ENCODE peak calls at places on chromosomes 1 and 21, in five cellular contexts. C, Q, D, P and W are unnamed samples.

GRCh38 chr1:40810915-40811314 is 27.3 kb downstream of the KCNQ4 start:
- DNase-seq in Q (no peak), C (no peak), D (no peak), P (no peak), W (no peak)

GRCh38 chr1:24425446-24425845 is 9.8 kb downstream of the NIPAL3 start:
- DNase-seq in C (no peak), P (no peak), Q (no peak), D (no peak), W (no peak)

GRCh38 chr1:38817958-38818705 is 41.4 kb downstream of the RRAGC start:
- DNase-seq in P (no peak), C (peak; percentile 58), Q (peak; percentile 97), D (peak; percentile 31), W (peak; percentile 30)

GRCh38 chr1:207032528-207033017 is at the start of gene C1orf116:
- DNase-seq in Q (peak; percentile 65), D (no peak), C (peak; percentile 96), P (no peak), W (peak; percentile 47)

GRCh38 chr1:191145834-191146233 is 668.2 kb upstream of the BRINP3 start:
- DNase-seq in C (no peak), P (no peak), D (no peak), Q (no peak), W (no peak)

GRCh38 chr1:93749894-93750301 is 68.3 kb upstream of the BCAR3 start:
- DNase-seq in P (no peak), D (no peak), C (peak; percentile 68), Q (no peak), W (peak; percentile 49)

GRCh38 chr1:29639741-29640427 is 403.6 kb downstream of the PTPRU start:
- DNase-seq in Q (peak; percentile 38), P (peak; percentile 67), D (peak; percentile 2), C (peak; percentile 10), W (no peak)

GRCh38 chr1:223513309-223513708 is 120.1 kb downstream of the CCDC185 start:
- DNase-seq in C (no peak), Q (no peak), P (no peak), D (no peak), W (no peak)

GRCh38 chr1:205410581-205411298 is 11.1 kb downstream of the LEMD1 start:
- DNase-seq in D (no peak), C (no peak), Q (no peak), P (no peak), W (no peak)

GRCh38 chr1:29417558-29417858 is 181.2 kb downstream of the PTPRU start:
- DNase-seq in D (no peak), C (no peak), Q (peak; percentile 29), P (no peak), W (no peak)

GRCh38 chr1:165073402-165074007 is 283.0 kb downstream of the LMX1A start:
- DNase-seq in C (peak; percentile 72), P (peak; percentile 56), Q (no peak), D (peak; percentile 60), W (peak; percentile 14)

GRCh38 chr1:79657916-79658662 is 651.6 kb upstream of the ADGRL4 start:
- DNase-seq in C (peak; percentile 22), P (peak; percentile 5), D (no peak), Q (no peak), W (no peak)

GRCh38 chr1:17059391-17060128 is 5.7 kb upstream of the SDHB start:
- DNase-seq in P (peak; percentile 71), Q (peak; percentile 79), D (peak; percentile 74), C (peak; percentile 88), W (peak; percentile 80)

GRCh38 chr21:46157987-46158451 is 2.6 kb upstream of the FTCD start:
- DNase-seq in C (no peak), P (no peak), D (no peak), Q (no peak), W (no peak)

GRCh38 chr1:3940081-3940755 is 40.1 kb upstream of the C1orf174 start:
- DNase-seq in C (no peak), Q (no peak), P (no peak), D (no peak), W (no peak)

GRCh38 chr1:150550222-150551048 is 1.2 kb downstream of the ADAMTSL4 start:
- DNase-seq in C (peak; percentile 68), P (no peak), D (peak; percentile 39), Q (no peak), W (peak; percentile 77)

GRCh38 chr1:182279302-182279701 is 112.3 kb downstream of the GLUL start:
- DNase-seq in P (no peak), Q (no peak), C (no peak), D (no peak), W (no peak)

GRCh38 chr1:22569269-22569668 is 6.0 kb downstream of the EPHA8 start:
- DNase-seq in D (no peak), P (no peak), C (no peak), Q (no peak), W (no peak)

GRCh38 chr1:213603087-213603486 is 384.7 kb upstream of the PROX1 start:
- DNase-seq in D (no peak), P (no peak), Q (no peak), C (no peak), W (no peak)

GRCh38 chr1:29974345-29974744 is 738.0 kb downstream of the PTPRU start:
- DNase-seq in C (peak; percentile 99), D (no peak), P (peak; percentile 88), Q (peak; percentile 44), W (peak; percentile 83)

GRCh38 chr1:89358287-89358893 is 5.5 kb upstream of the GBP6 start:
- DNase-seq in D (peak; percentile 72), P (peak; percentile 65), Q (peak; percentile 86), C (peak; percentile 88), W (peak; percentile 74)

GRCh38 chr1:174788981-174789380 is 210.8 kb upstream of the CACYBP start:
- DNase-seq in C (no peak), P (peak; percentile 87), Q (no peak), D (peak; percentile 63), W (no peak)

GRCh38 chr1:43446388-43446740 is 7.4 kb downstream of the HYI start:
- DNase-seq in D (no peak), C (no peak), P (no peak), Q (no peak), W (peak; percentile 52)

GRCh38 chr1:43448955-43449707 is 4.6 kb downstream of the HYI start:
- DNase-seq in P (no peak), Q (no peak), C (no peak), D (no peak), W (no peak)

GRCh38 chr1:43445618-43446387 is 7.9 kb downstream of the HYI start:
- DNase-seq in P (peak; percentile 24), Q (no peak), D (no peak), C (peak; percentile 14), W (no peak)

GRCh38 chr1:43447891-43448708 is 5.6 kb downstream of the HYI start:
- DNase-seq in D (no peak), P (no peak), Q (no peak), C (no peak), W (no peak)

DNA sequence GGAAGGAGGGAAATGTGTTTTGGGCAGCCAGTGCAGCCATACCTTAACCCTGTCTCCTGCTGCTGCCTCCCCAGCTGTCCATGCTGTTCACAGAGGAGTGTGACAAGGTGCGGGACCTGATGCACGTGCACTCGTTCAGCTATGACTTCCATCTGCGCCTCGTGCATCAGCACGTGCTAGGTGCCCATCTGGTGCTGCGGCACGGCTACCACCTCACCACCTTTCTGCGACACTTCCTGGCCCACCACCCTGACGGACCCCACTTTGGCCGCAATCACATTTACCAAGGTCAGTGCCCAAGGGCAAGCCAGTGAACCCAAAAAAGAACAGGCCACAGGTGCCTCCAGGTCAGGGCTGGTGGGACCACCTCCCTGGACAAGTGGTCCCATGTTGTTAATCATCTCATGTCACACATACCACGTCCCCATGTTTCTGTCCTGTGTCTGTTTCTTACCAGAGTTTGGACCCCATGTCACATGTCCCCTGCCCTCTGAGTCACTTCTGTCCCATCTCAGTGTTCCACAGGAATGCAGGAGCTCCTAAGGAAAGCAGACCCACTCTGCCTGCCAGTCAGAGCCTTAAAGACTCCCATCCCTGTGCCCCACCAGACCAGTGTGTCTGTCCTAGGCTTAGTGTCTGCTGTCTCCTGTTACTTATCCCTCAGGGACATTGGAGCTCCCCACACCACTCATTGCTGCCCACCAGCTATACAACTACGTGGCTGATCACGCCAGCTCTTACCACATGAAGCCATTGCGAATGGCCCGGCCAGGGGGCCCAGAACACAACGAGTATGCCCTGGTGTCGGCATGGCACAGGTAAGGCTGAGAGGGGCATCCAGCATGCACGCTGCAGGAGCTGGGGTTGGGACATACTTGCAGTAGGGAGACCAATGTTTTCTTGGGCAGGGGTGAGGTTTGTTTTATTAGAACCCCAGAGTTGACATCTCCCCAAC is 6.6 kb downstream of the HYI start:
- DNase-seq in C (no peak), Q (no peak), P (no peak), D (no peak), W (no peak)
- H3K36me3 ChIP-seq in C (peaks cover 11% of the 10 kb centered on the region), Q (peaks cover 15% of the 10 kb centered on the region), P (peaks cover 96% of the 10 kb centered on the region), D (peaks cover 100% of the 10 kb centered on the region), W (peaks cover 86% of the 10 kb centered on the region)

DNA sequence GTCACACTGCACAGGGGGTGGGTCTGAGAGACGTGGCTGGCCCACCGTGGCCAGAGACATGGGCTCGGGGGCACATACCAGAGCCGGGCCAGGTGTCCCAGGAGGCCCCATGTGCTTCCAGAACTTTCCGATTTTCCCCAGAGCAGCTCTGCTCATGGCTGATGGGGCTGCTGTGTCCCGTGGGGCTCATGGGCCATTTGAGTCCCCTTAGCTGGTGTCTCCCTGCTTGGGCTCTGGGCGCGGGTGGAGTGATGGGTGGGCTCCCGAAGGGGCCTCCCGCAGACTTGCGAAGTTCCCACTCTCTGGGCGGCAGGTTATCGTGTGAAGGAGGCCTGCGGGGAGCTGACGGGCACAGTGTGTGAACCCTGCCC is 1.8 kb downstream of the TNFRSF14 start:
- DNase-seq in P (no peak), C (no peak), Q (no peak), D (no peak), W (no peak)
- H2AK5ac ChIP-seq in P (no peak overlapping the region), C (no peak overlapping the region), Q (no peak overlapping the region), D (no peak overlapping the region), W (no peak overlapping the region)

GRCh38 chr1:115507916-115508315 is 133.9 kb upstream of the VANGL1 start:
- DNase-seq in D (no peak), C (no peak), P (no peak), Q (no peak), W (no peak)

GRCh38 chr1:115507256-115507589 is 134.5 kb upstream of the VANGL1 start:
- DNase-seq in P (peak; percentile 63), D (peak; percentile 43), C (peak; percentile 82), Q (no peak), W (no peak)

GRCh38 chr1:115505157-115505571 is 136.6 kb upstream of the VANGL1 start:
- DNase-seq in D (no peak), Q (no peak), P (peak; percentile 21), C (no peak), W (no peak)

GRCh38 chr1:115501476-115501875 is 140.3 kb upstream of the VANGL1 start:
- DNase-seq in D (no peak), Q (no peak), C (no peak), P (peak; percentile 18), W (no peak)

GRCh38 chr1:115506523-115507255 is 135.1 kb upstream of the VANGL1 start:
- DNase-seq in D (no peak), C (peak; percentile 70), P (no peak), Q (no peak), W (peak; percentile 27)
- H3K4me2 ChIP-seq in D (no peak overlapping the region), C (no peak overlapping the region), P (no peak overlapping the region), Q (no peak overlapping the region), W (no peak overlapping the region)

GRCh38 chr1:167766538-167766937 is 44.8 kb downstream of the MPZL1 start:
- DNase-seq in C (no peak), Q (no peak), D (no peak), P (no peak), W (no peak)
- H3K36me3 ChIP-seq in C (peaks cover 7% of the 10 kb centered on the region), Q (peaks cover 22% of the 10 kb centered on the region), D (peaks cover 55% of the 10 kb centered on the region), P (peaks cover 20% of the 10 kb centered on the region), W (peaks cover 27% of the 10 kb centered on the region)

GRCh38 chr1:114231301-114231700 is 77.6 kb upstream of the SYT6 start:
- DNase-seq in P (no peak), C (no peak), Q (no peak), D (no peak), W (no peak)
- H2AK5ac ChIP-seq in P (no peak overlapping the region), C (no peak overlapping the region), Q (no peak overlapping the region), D (no peak overlapping the region), W (no peak overlapping the region)